ENCODE peak calls at places on chromosomes 7 and 10, in four cellular contexts. I is ureter, P is neural progenitor cell, M is neural crest cell. L is an unnamed sample.
A peak's percentile ranks its signal among the peaks of the same experiment; 100 is the strongest.

GRCh38 chr7:6277476-6277875 is 5.1 kb upstream of the CYTH3 start:
- DNase-seq in I (no peak), P (no peak), M (no peak), L (no peak)

GRCh38 chr7:118245267-118246040 is 20.9 kb downstream of the ANKRD7 start:
- DNase-seq in I (no peak), P (peak; percentile 15), M (no peak), L (no peak)

GRCh38 chr10:70682920-70683600 is 10.8 kb downstream of the ADAMTS14 start:
- DNase-seq in I (no peak), P (no peak), M (no peak), L (no peak)

GRCh38 chr7:92916751-92917369 is 80.5 kb upstream of the CDK6 start:
- DNase-seq in I (no peak), P (peak; percentile 86), M (no peak), L (no peak)

GRCh38 chr7:37786741-37787569 is 61.4 kb upstream of the NME8 start:
- DNase-seq in I (no peak), P (no peak), M (no peak), L (no peak)

GRCh38 chr7:24024276-24024675 is 259.7 kb upstream of the NPY start:
- DNase-seq in I (no peak), P (no peak), M (no peak), L (no peak)

GRCh38 chr10:21993360-21994001 is 10.0 kb downstream of the DNAJC1 start:
- DNase-seq in I (no peak), P (no peak), M (no peak), L (no peak)

GRCh38 chr7:129845178-129845971 is 107.4 kb downstream of the UBE2H start:
- DNase-seq in I (no peak), P (no peak), M (no peak), L (no peak)

GRCh38 chr10:80183436-80183835 is 21.9 kb downstream of the ANXA11 start:
- DNase-seq in I (no peak), P (no peak), M (no peak), L (no peak)

GRCh38 chr10:128210215-128211063 is 84.2 kb upstream of the MKI67 start:
- DNase-seq in I (peak; percentile 63), P (peak; percentile 60), M (peak; percentile 79), L (peak; percentile 62)

GRCh38 chr10:30063098-30063497 is 3.7 kb upstream of the JCAD start:
- DNase-seq in I (no peak), P (no peak), M (no peak), L (no peak)

GRCh38 chr7:118492466-118492865 is 268.0 kb downstream of the ANKRD7 start:
- DNase-seq in I (no peak), P (no peak), M (no peak), L (no peak)

GRCh38 chr10:101749511-101750016 is 26.4 kb downstream of the FGF8 start:
- DNase-seq in I (no peak), P (peak; percentile 62), M (peak; percentile 39), L (no peak)

GRCh38 chr10:106450966-106451365 is 713.5 kb downstream of the SORCS1 start:
- DNase-seq in I (no peak), P (no peak), M (no peak), L (no peak)

GRCh38 chr10:13536674-13537366 is 8.0 kb upstream of the BEND7 start:
- DNase-seq in I (peak; percentile 50), P (peak; percentile 90), M (peak; percentile 71), L (no peak)

GRCh38 chr7:142445019-142445686 is 187.3 kb upstream of the PRSS58 start:
- DNase-seq in I (no peak), P (peak; percentile 73), M (no peak), L (no peak)

GRCh38 chr10:80463868-80464267 is 9.8 kb downstream of the TSPAN14 start:
- DNase-seq in I (no peak), P (no peak), M (no peak), L (no peak)

GRCh38 chr10:125156739-125157472 is 3.5 kb downstream of the CTBP2 start:
- DNase-seq in I (no peak), P (no peak), M (no peak), L (no peak)

GRCh38 chr10:13707156-13707881 is 120.6 kb downstream of the PRPF18 start:
- DNase-seq in I (peak; percentile 73), P (peak; percentile 88), M (peak; percentile 40), L (peak; percentile 90)